ENCODE peak calls at places on chromosomes 3 and 15, in six cellular contexts. F is iPS DF 6.9, Z is dorsolateral prefrontal cortex, Y is RWPE2, R is endothelial cell of umbilical vein, M is testis. C is an unnamed sample.

GRCh38 chr3:14879161-14879888 is 60.6 kb downstream of the FGD5 start:
- DNase-seq in F (no peak), Z (peak; percentile 46), Y (no peak), R (no peak), M (no peak), C (no peak)

GRCh38 chr15:57213783-57214366 is 162.4 kb upstream of the CGNL1 start:
- DNase-seq in F (no peak), Z (no peak), Y (no peak), R (peak; percentile 76), M (no peak), C (no peak)

GRCh38 chr3:13040381-13041074 is 32.7 kb downstream of the IQSEC1 start:
- DNase-seq in F (no peak), Z (no peak), Y (no peak), R (no peak), M (no peak), C (no peak)

GRCh38 chr15:77036537-77037474 is 34.1 kb downstream of the TSPAN3 start:
- DNase-seq in F (no peak), Z (peak; percentile 35), Y (peak; percentile 73), R (no peak), M (peak; percentile 9), C (peak; percentile 85)

GRCh38 chr15:65355173-65355982 is 22.4 kb downstream of the IGDCC3 start:
- DNase-seq in F (no peak), Z (peak; percentile 80), Y (no peak), R (no peak), M (no peak), C (no peak)

GRCh38 chr15:52023169-52023922 is 4.3 kb downstream of the MAPK6 start:
- DNase-seq in F (no peak), Z (no peak), Y (no peak), R (no peak), M (no peak), C (no peak)

GRCh38 chr3:175207361-175207760 is 348.2 kb downstream of the NAALADL2 start:
- DNase-seq in F (no peak), Z (no peak), Y (no peak), R (peak; percentile 39), M (no peak), C (no peak)

GRCh38 chr15:57510647-57511046 is 81.1 kb upstream of the MYZAP start:
- DNase-seq in F (no peak), Z (peak; percentile 47), Y (no peak), R (peak; percentile 98), M (no peak), C (no peak)

GRCh38 chr3:175193815-175194518 is 334.8 kb downstream of the NAALADL2 start:
- DNase-seq in F (no peak), Z (no peak), Y (no peak), R (peak; percentile 34), M (no peak), C (no peak)

GRCh38 chr3:70065666-70066253 is 66.2 kb downstream of the SAMMSON start:
- DNase-seq in F (peak; percentile 33), Z (no peak), Y (no peak), R (no peak), M (no peak), C (no peak)

GRCh38 chr3:160169139-160169830 is 55.9 kb upstream of the C3orf80 start:
- DNase-seq in F (no peak), Z (no peak), Y (no peak), R (no peak), M (no peak), C (no peak)

GRCh38 chr3:145357453-145357852 is 803.5 kb downstream of the PLOD2 start:
- DNase-seq in F (no peak), Z (no peak), Y (no peak), R (peak; percentile 4), M (no peak), C (no peak)

GRCh38 chr3:194224536-194224935 is 88.6 kb downstream of the HES1 start:
- DNase-seq in F (no peak), Z (no peak), Y (no peak), R (no peak), M (no peak), C (no peak)

GRCh38 chr3:124779116-124779515 is 48.9 kb downstream of the UMPS start:
- DNase-seq in F (no peak), Z (no peak), Y (no peak), R (no peak), M (no peak), C (no peak)

GRCh38 chr3:124778061-124778460 is 47.8 kb downstream of the UMPS start:
- DNase-seq in F (no peak), Z (no peak), Y (no peak), R (peak; percentile 75), M (no peak), C (no peak)

GRCh38 chr3:124780356-124780755 is 50.1 kb downstream of the UMPS start:
- DNase-seq in F (no peak), Z (no peak), Y (no peak), R (no peak), M (peak; percentile 70), C (no peak)

GRCh38 chr3:124780767-124781485 is 50.7 kb downstream of the UMPS start:
- DNase-seq in F (no peak), Z (no peak), Y (no peak), R (peak; percentile 43), M (peak; percentile 85), C (no peak)

DNA sequence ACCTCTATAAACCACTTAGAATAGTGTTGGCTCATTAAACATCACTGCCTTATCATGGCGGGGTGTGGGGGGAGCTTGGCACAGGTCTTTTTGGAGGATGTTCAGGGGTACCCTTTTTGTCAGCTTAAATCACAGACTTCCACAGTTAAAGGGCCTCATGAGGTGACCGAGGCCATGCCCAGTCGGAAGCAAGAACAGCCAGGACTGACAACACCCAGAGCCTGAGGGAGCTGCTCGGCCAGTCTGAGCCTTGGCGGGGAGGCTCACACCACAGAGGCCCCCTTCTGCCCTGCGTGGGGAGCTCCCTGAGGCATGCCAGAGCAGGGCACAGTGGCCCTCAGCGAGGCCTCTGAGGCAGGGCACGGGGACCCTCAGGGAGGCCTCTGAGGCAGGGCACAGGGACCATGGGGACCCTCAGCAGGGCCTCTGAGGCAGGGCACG is 49.5 kb downstream of the UMPS start:
- DNase-seq in F (no peak), Z (no peak), Y (no peak), R (no peak), M (no peak), C (no peak)
- H3K4me3 ChIP-seq in F (no peak overlapping the region), Z (no peak overlapping the region), Y (no peak overlapping the region), R (no peak overlapping the region), M (no peak overlapping the region), C (no peak overlapping the region)

GRCh38 chr3:142028174-142028833 is 121.0 kb downstream of the TFDP2 start:
- DNase-seq in F (peak; percentile 66), Z (no peak), Y (no peak), R (peak; percentile 81), M (peak; percentile 78), C (no peak)

GRCh38 chr3:142029052-142029642 is 120.2 kb downstream of the TFDP2 start:
- DNase-seq in F (no peak), Z (no peak), Y (no peak), R (no peak), M (no peak), C (no peak)

GRCh38 chr3:142027713-142028112 is 121.6 kb downstream of the TFDP2 start:
- DNase-seq in F (no peak), Z (no peak), Y (no peak), R (peak; percentile 64), M (peak; percentile 30), C (no peak)

GRCh38 chr3:142026333-142026732 is 123.0 kb downstream of the TFDP2 start:
- DNase-seq in F (no peak), Z (no peak), Y (no peak), R (no peak), M (no peak), C (no peak)

DNA sequence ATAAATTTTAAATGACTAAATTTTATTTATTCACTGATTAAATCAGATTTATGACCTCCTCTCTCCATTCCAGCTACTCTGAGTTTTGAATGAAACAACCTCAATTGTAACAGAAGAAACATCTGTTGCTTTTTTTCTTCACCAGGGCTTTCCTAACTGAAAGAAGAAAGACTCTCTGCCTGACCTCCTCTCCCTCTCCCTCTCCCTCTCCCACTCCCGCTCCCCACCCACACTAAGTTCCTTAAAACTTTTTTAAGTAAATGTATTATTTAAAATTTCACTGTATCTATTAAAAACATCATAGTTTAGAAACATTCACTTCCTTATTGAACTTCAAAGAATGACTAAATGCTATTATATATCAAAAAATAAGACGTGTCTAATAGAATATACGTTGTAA is 122.0 kb downstream of the TFDP2 start:
- DNase-seq in F (no peak), Z (no peak), Y (no peak), R (no peak), M (no peak), C (no peak)
- H3K27ac ChIP-seq in F (no peak overlapping the region), Z (no peak overlapping the region), Y (peak overlapping the region; percentile 26), R (no peak overlapping the region), M (peak overlapping the region; percentile 27), C (no peak overlapping the region)

GRCh38 chr15:67824900-67825879 is at the start of gene SKOR1:
- DNase-seq in F (no peak), Z (peak; percentile 24), Y (peak; percentile 64), R (no peak), M (no peak), C (no peak)
- H3K4me3 ChIP-seq in F (peak within 1 kb of the TSS; percentile 1), Z (no peak within 1 kb of the TSS), Y (no peak within 1 kb of the TSS), R (no peak within 1 kb of the TSS), M (no peak within 1 kb of the TSS), C (peak within 1 kb of the TSS; percentile 6)

DNA sequence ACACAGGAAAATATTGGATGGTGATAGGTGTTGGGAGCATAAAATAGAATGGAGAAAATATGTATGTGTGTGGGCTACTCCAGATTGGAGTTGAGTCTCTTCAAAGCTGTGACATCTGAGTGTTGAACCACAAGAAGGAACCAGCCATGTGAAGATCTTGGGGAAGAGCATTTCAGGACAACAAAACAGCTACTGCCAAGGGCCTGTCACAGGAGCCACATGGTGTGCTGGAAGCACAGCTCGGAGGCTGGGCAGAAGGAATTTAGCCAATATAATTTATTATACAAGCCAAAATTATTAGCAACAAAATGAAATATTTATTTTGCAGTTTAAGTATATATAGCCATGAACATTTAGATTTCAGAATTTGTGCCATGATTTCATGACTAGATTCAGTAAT is 108.3 kb upstream of the FGF7 start:
- DNase-seq in F (no peak), Z (no peak), Y (no peak), R (no peak), M (no peak), C (no peak)
- H3K27ac ChIP-seq in F (no peak overlapping the region), Z (no peak overlapping the region), Y (no peak overlapping the region), R (no peak overlapping the region), M (no peak overlapping the region), C (no peak overlapping the region)

DNA sequence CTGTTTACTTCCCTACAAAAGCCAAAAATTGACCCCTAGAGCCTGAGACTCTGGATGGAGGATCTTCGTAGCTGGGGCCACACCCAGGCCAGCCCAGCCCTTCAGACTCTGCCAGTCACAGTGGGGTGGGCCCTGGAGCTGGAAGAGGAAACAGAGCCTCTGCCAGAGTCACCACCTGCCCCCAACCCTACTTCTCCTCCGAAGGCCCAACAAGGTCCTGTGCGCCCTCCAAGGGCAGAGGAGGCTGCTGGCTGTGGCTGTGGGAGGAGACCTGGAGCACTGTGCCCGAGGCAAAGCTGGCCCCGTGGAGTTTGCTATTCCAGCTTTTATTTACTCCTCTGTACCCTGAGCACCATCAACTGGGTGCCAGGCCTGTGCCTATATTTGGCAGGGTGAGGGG is 19.0 kb downstream of the CISH start:
- DNase-seq in F (no peak), Z (no peak), Y (no peak), R (no peak), M (no peak), C (no peak)
- H3K4me3 ChIP-seq in F (no peak overlapping the region), Z (no peak overlapping the region), Y (no peak overlapping the region), R (no peak overlapping the region), M (no peak overlapping the region), C (no peak overlapping the region)

GRCh38 chr3:46052531-46052930 is 25.2 kb upstream of the XCR1 start:
- DNase-seq in F (no peak), Z (no peak), Y (no peak), R (no peak), M (no peak), C (no peak)
- H3K27ac ChIP-seq in F (no peak overlapping the region), Z (no peak overlapping the region), Y (no peak overlapping the region), R (no peak overlapping the region), M (no peak overlapping the region), C (no peak overlapping the region)